ENCODE peak calls at places on chromosomes 16 and 17, in six cellular contexts. D, N, F, K, J and M are unnamed samples.

GRCh38 chr17:34580685-34581445 is 1.5 kb downstream of the TMEM132E start:
- DNase-seq in D (no peak), N (no peak), F (no peak), K (no peak), J (no peak), M (peak)

GRCh38 chr17:77147357-77147801 is 6.6 kb downstream of the SEC14L1 start:
- DNase-seq in D (no peak), N (peak), F (no peak), K (no peak), J (no peak), M (no peak)

GRCh38 chr17:45997624-45998023 is 1.4 kb upstream of the STH start:
- DNase-seq in D (no peak), N (no peak), F (peak), K (no peak), J (no peak), M (no peak)

GRCh38 chr17:8153550-8153956 is 1.3 kb upstream of the PER1 start:
- DNase-seq in D (peak), N (no peak), F (peak), K (peak), J (peak), M (peak)

GRCh38 chr17:40321502-40322416 is 12.8 kb downstream of the RARA start:
- DNase-seq in D (peak), N (no peak), F (no peak), K (no peak), J (peak), M (no peak)

GRCh38 chr17:46950997-46951621 is 27.9 kb downstream of the RPRML start:
- DNase-seq in D (no peak), N (no peak), F (no peak), K (no peak), J (no peak), M (no peak)

GRCh38 chr16:84603115-84603816 is 14.6 kb downstream of the COTL1 start:
- DNase-seq in D (peak), N (no peak), F (peak), K (peak), J (peak), M (no peak)

GRCh38 chr17:43907425-43907981 is at the start of gene MPP2:
- DNase-seq in D (peak), N (peak), F (peak), K (peak), J (peak), M (peak)

GRCh38 chr16:51556694-51557327 is 405.7 kb upstream of the SALL1 start:
- DNase-seq in D (no peak), N (no peak), F (peak), K (peak), J (no peak), M (no peak)

GRCh38 chr17:38547439-38547838 is 58.3 kb downstream of the SRCIN1 start:
- DNase-seq in D (no peak), N (no peak), F (no peak), K (no peak), J (no peak), M (no peak)

GRCh38 chr16:4082474-4083044 is 33.7 kb downstream of the ADCY9 start:
- DNase-seq in D (no peak), N (no peak), F (no peak), K (no peak), J (no peak), M (no peak)

GRCh38 chr17:47697948-47698711 is 4.2 kb downstream of the TBKBP1 start:
- DNase-seq in D (no peak), N (no peak), F (no peak), K (no peak), J (no peak), M (peak)

GRCh38 chr16:85321856-85322271 is 209.6 kb upstream of the CIBAR2 start:
- DNase-seq in D (peak), N (no peak), F (peak), K (peak), J (peak), M (no peak)

GRCh38 chr17:81002409-81003361 is 11.0 kb downstream of the CHMP6 start:
- DNase-seq in D (no peak), N (no peak), F (peak), K (no peak), J (peak), M (no peak)

GRCh38 chr16:89326721-89327120 is 109.2 kb downstream of the ZNF778 start:
- DNase-seq in D (no peak), N (no peak), F (no peak), K (no peak), J (no peak), M (peak)

GRCh38 chr16:53523971-53524548 is 21.1 kb upstream of the AKTIP start:
- DNase-seq in D (no peak), N (no peak), F (no peak), K (no peak), J (peak), M (no peak)
- TF ChIP-seq CTCF in D (no peak), N (no peak), F (no peak), K (no peak), J (no peak), M (no peak)

DNA sequence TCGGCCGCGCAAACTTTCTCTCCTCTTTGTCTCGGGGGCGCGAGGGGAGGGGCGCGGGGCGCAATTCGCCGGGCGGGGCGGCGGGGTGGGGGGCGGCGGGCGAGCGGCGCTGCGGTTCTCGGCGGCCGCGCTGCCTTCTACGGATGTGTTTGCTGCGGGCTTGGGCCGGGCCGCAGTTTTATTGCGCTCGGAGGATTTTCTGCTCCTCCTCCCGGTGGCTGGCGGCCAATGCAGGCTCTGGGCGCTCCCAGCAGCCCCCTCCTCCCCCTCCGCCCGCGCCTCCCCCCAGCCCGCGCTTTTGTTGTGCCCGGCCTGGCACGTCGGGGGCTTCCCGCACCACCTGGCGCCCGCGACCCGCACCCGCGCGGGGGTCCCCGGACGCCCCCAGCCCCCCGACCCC is at the start of gene TIMP2:
- DNase-seq in D (peak), N (peak), F (peak), K (peak), J (peak), M (peak)
- TF ChIP-seq CTCF in D (peak), N (no peak), F (peak), K (no peak), J (no peak), M (no peak)

GRCh38 chr17:57515662-57516211 is 229.4 kb downstream of the CCDC182 start:
- DNase-seq in D (no peak), N (peak), F (no peak), K (no peak), J (no peak), M (no peak)
- TF ChIP-seq CTCF in D (no peak), N (no peak), F (peak), K (no peak), J (no peak), M (no peak)

GRCh38 chr16:47977802-47978201 is 178.0 kb downstream of the ABCC12 start:
- DNase-seq in D (no peak), N (no peak), F (no peak), K (no peak), J (no peak), M (no peak)
- TF ChIP-seq CTCF in D (no peak), N (no peak), F (no peak), K (no peak), J (no peak), M (peak)

GRCh38 chr16:66696669-66697630 is at the start of gene CMTM4:
- DNase-seq in D (peak), N (peak), F (peak), K (peak), J (peak), M (peak)
- TF ChIP-seq CTCF in D (peak), N (peak), F (peak), K (peak), J (no peak), M (no peak)

DNA sequence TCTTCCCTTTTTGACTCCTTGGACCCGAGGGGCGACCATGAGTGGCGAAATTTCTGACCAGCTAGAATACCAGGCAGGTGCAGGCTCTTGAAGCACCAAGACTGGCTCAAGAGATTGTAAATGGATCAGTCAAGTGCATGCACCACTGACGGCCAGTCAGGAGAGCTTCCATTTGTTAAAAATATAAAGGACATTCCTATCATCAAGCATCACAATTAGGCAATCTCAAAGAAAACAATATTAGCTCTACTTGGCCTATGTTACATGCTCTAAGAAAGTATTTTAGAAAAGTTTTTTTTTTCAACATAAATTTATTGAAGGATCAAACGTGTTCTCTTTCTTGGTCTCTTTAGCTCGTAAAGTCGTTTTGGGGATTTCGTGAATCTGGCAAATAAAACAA is 1.5 kb upstream of the PRKCA start:
- DNase-seq in D (no peak), N (no peak), F (no peak), K (no peak), J (no peak), M (no peak)
- TF ChIP-seq CTCF in D (no peak), N (no peak), F (no peak), K (no peak), J (no peak), M (no peak)

GRCh38 chr16:75241955-75242354 is 9.5 kb downstream of the BCAR1 start:
- DNase-seq in D (no peak), N (no peak), F (no peak), K (no peak), J (no peak), M (no peak)

GRCh38 chr16:75246504-75247205 is 4.8 kb downstream of the BCAR1 start:
- DNase-seq in D (no peak), N (no peak), F (peak), K (no peak), J (no peak), M (no peak)

GRCh38 chr16:75243667-75244224 is 7.7 kb downstream of the BCAR1 start:
- DNase-seq in D (no peak), N (no peak), F (no peak), K (no peak), J (no peak), M (no peak)

GRCh38 chr16:75244844-75245758 is 6.3 kb downstream of the BCAR1 start:
- DNase-seq in D (peak), N (peak), F (peak), K (peak), J (no peak), M (peak)

DNA sequence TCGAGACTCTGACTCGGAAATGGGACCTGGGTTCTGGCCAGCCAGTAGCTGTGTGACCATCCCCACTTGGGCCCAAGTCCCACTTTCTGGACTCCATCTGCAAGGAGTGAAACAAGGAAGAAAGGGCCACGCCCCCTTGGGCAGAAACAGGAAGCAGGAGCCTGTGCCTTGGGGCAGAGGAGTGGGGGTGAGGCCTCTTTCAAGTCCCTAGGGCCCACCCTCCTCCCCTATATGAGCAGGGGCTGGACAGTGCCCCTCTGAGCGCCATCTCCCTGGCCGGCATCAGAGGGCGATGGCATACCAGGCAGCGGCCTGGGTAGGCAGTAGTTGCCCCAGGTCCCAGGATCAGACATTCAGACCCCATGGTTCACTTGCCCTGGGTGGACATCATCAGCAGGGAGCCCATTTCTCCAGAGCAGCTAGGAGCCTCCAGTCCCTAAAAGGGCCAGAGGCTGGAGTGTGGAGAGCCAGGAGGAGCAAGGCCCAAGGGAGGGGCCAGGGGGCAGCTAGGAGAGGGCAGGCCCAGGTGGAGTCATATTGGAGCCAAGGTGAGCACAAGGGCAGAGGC is 7.1 kb downstream of the BCAR1 start:
- DNase-seq in D (no peak), N (no peak), F (peak), K (no peak), J (peak), M (no peak)
- TF ChIP-seq CTCF in D (no peak), N (no peak), F (peak), K (no peak), J (no peak), M (peak)

GRCh38 chr16:15642557-15643452 is at the start of gene MARF1:
- DNase-seq in D (peak), N (peak), F (peak), K (peak), J (peak), M (peak)
- TF ChIP-seq CTCF in D (peak), N (peak), F (peak), K (peak), J (peak), M (peak)

DNA sequence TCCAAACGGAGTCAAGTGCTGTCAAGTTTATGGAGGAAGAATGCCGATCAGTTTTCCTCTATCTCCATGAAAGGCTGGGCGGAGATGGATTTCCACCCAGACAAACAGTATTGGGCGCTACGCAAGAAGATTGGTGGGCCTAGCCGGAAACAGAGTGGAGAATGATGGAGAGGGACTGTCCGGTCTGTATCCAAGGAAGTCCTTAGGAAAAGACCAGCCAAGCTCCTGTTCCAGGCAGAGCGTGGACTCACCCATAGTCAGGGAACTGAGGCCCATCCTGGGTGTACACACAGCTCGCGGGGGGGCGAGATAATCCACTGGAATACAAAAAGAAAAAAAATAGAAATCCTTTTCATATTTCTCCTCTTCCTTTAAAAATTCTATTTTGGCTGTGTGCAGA is 1.5 kb upstream of the ABCC12 start:
- DNase-seq in D (no peak), N (no peak), F (no peak), K (no peak), J (no peak), M (no peak)
- TF ChIP-seq CTCF in D (no peak), N (no peak), F (no peak), K (no peak), J (no peak), M (no peak)